ENCODE peak calls at places on chromosomes 16 and 17, in six cellular contexts. One of them, this sample, is unnamed.

GRCh38 chr16:66890796-66891195 is 10.5 kb downstream of the PDP2 start:
- DNase-seq in substantia nigra: no peak
- DNase-seq in NCI-H524: no peak
- DNase-seq in globus pallidus: no peak
- DNase-seq in activated gamma-delta T cell treated with anti-CD3 and anti-CD28 coated beads, Interleukin-2, amount 50 U/mL, for 16 hours: no peak
- DNase-seq in NCI-H1436 treated with DMSO at 0.1 percent for 48 hours: no peak
- DNase-seq in this sample: no peak

GRCh38 chr16:55189975-55190636 is 133.9 kb upstream of the IRX6 start:
- DNase-seq in substantia nigra: no peak
- DNase-seq in NCI-H524: no peak
- DNase-seq in activated gamma-delta T cell treated with anti-CD3 and anti-CD28 coated beads, Interleukin-2, amount 50 U/mL, for 16 hours: no peak
- DNase-seq in NCI-H1436 treated with DMSO at 0.1 percent for 48 hours: no peak
- DNase-seq in globus pallidus: no peak
- DNase-seq in this sample: no peak

GRCh38 chr17:73678999-73679398 is 34.8 kb upstream of the SDK2 start:
- DNase-seq in activated gamma-delta T cell treated with anti-CD3 and anti-CD28 coated beads, Interleukin-2, amount 50 U/mL, for 16 hours: no peak
- DNase-seq in globus pallidus: no peak
- DNase-seq in NCI-H1436 treated with DMSO at 0.1 percent for 48 hours: no peak
- DNase-seq in NCI-H524: no peak
- DNase-seq in substantia nigra: no peak
- DNase-seq in this sample: no peak

GRCh38 chr17:15392326-15392739 is 50.9 kb upstream of the TEKT3 start:
- DNase-seq in NCI-H524: no peak
- DNase-seq in NCI-H1436 treated with DMSO at 0.1 percent for 48 hours: no peak
- DNase-seq in globus pallidus: no peak
- DNase-seq in activated gamma-delta T cell treated with anti-CD3 and anti-CD28 coated beads, Interleukin-2, amount 50 U/mL, for 16 hours: no peak
- DNase-seq in substantia nigra: no peak
- DNase-seq in this sample: peak; percentile 0

GRCh38 chr17:62706598-62707424 is 79.3 kb downstream of the MRC2 start:
- DNase-seq in globus pallidus: no peak
- DNase-seq in substantia nigra: no peak
- DNase-seq in NCI-H524: no peak
- DNase-seq in activated gamma-delta T cell treated with anti-CD3 and anti-CD28 coated beads, Interleukin-2, amount 50 U/mL, for 16 hours: no peak
- DNase-seq in NCI-H1436 treated with DMSO at 0.1 percent for 48 hours: no peak
- DNase-seq in this sample: no peak

GRCh38 chr16:6753553-6753952 is 579.1 kb upstream of the RBFOX1 start:
- DNase-seq in NCI-H524: no peak
- DNase-seq in globus pallidus: no peak
- DNase-seq in NCI-H1436 treated with DMSO at 0.1 percent for 48 hours: no peak
- DNase-seq in substantia nigra: no peak
- DNase-seq in activated gamma-delta T cell treated with anti-CD3 and anti-CD28 coated beads, Interleukin-2, amount 50 U/mL, for 16 hours: no peak
- DNase-seq in this sample: no peak

GRCh38 chr17:34756670-34757021 is 177.3 kb downstream of the TMEM132E start:
- DNase-seq in activated gamma-delta T cell treated with anti-CD3 and anti-CD28 coated beads, Interleukin-2, amount 50 U/mL, for 16 hours: no peak
- DNase-seq in NCI-H1436 treated with DMSO at 0.1 percent for 48 hours: no peak
- DNase-seq in NCI-H524: no peak
- DNase-seq in substantia nigra: peak; percentile 7
- DNase-seq in globus pallidus: no peak
- DNase-seq in this sample: no peak

GRCh38 chr17:82802141-82802540 is 37.7 kb downstream of the ZNF750 start:
- DNase-seq in NCI-H524: no peak
- DNase-seq in activated gamma-delta T cell treated with anti-CD3 and anti-CD28 coated beads, Interleukin-2, amount 50 U/mL, for 16 hours: no peak
- DNase-seq in NCI-H1436 treated with DMSO at 0.1 percent for 48 hours: no peak
- DNase-seq in substantia nigra: no peak
- DNase-seq in globus pallidus: no peak
- DNase-seq in this sample: no peak

GRCh38 chr17:76072149-76072858 is at the start of gene SRP68:
- DNase-seq in globus pallidus: peak; percentile 95
- DNase-seq in substantia nigra: peak; percentile 94
- DNase-seq in NCI-H1436 treated with DMSO at 0.1 percent for 48 hours: peak; percentile 63
- DNase-seq in NCI-H524: peak; percentile 98
- DNase-seq in activated gamma-delta T cell treated with anti-CD3 and anti-CD28 coated beads, Interleukin-2, amount 50 U/mL, for 16 hours: peak; percentile 72
- DNase-seq in this sample: peak; percentile 97

GRCh38 chr16:35308674-35309073 is 1849.3 kb downstream of the TP53TG3F start:
- DNase-seq in substantia nigra: no peak
- DNase-seq in NCI-H524: no peak
- DNase-seq in globus pallidus: no peak
- DNase-seq in activated gamma-delta T cell treated with anti-CD3 and anti-CD28 coated beads, Interleukin-2, amount 50 U/mL, for 16 hours: no peak
- DNase-seq in NCI-H1436 treated with DMSO at 0.1 percent for 48 hours: no peak
- DNase-seq in this sample: no peak

GRCh38 chr17:45320349-45320930 is 3.6 kb upstream of the MAP3K14 start:
- DNase-seq in NCI-H524: no peak
- DNase-seq in globus pallidus: no peak
- DNase-seq in activated gamma-delta T cell treated with anti-CD3 and anti-CD28 coated beads, Interleukin-2, amount 50 U/mL, for 16 hours: no peak
- DNase-seq in substantia nigra: no peak
- DNase-seq in NCI-H1436 treated with DMSO at 0.1 percent for 48 hours: no peak
- DNase-seq in this sample: no peak

GRCh38 chr16:50603206-50604064 is 55.2 kb downstream of the NKD1 start:
- DNase-seq in globus pallidus: no peak
- DNase-seq in substantia nigra: no peak
- DNase-seq in activated gamma-delta T cell treated with anti-CD3 and anti-CD28 coated beads, Interleukin-2, amount 50 U/mL, for 16 hours: no peak
- DNase-seq in NCI-H1436 treated with DMSO at 0.1 percent for 48 hours: no peak
- DNase-seq in NCI-H524: no peak
- DNase-seq in this sample: peak; percentile 24

GRCh38 chr16:23959069-23959800 is 123.5 kb downstream of the PRKCB start:
- DNase-seq in substantia nigra: no peak
- DNase-seq in NCI-H1436 treated with DMSO at 0.1 percent for 48 hours: no peak
- DNase-seq in globus pallidus: no peak
- DNase-seq in activated gamma-delta T cell treated with anti-CD3 and anti-CD28 coated beads, Interleukin-2, amount 50 U/mL, for 16 hours: no peak
- DNase-seq in NCI-H524: no peak
- DNase-seq in this sample: peak; percentile 17

GRCh38 chr16:876523-877241 is 76.1 kb upstream of the GNG13 start:
- DNase-seq in substantia nigra: no peak
- DNase-seq in activated gamma-delta T cell treated with anti-CD3 and anti-CD28 coated beads, Interleukin-2, amount 50 U/mL, for 16 hours: no peak
- DNase-seq in globus pallidus: no peak
- DNase-seq in NCI-H1436 treated with DMSO at 0.1 percent for 48 hours: no peak
- DNase-seq in NCI-H524: no peak
- DNase-seq in this sample: no peak

GRCh38 chr16:21227886-21228285 is 5.6 kb upstream of the ANKS4B start:
- DNase-seq in globus pallidus: no peak
- DNase-seq in NCI-H524: no peak
- DNase-seq in NCI-H1436 treated with DMSO at 0.1 percent for 48 hours: no peak
- DNase-seq in activated gamma-delta T cell treated with anti-CD3 and anti-CD28 coated beads, Interleukin-2, amount 50 U/mL, for 16 hours: no peak
- DNase-seq in substantia nigra: no peak
- DNase-seq in this sample: no peak

GRCh38 chr16:10526962-10527361 is 53.4 kb downstream of the EMP2 start:
- DNase-seq in activated gamma-delta T cell treated with anti-CD3 and anti-CD28 coated beads, Interleukin-2, amount 50 U/mL, for 16 hours: no peak
- DNase-seq in substantia nigra: no peak
- DNase-seq in globus pallidus: no peak
- DNase-seq in NCI-H1436 treated with DMSO at 0.1 percent for 48 hours: no peak
- DNase-seq in NCI-H524: no peak
- DNase-seq in this sample: no peak

GRCh38 chr17:38898812-38899348 is 26.5 kb upstream of the LASP1NB start:
- DNase-seq in NCI-H1436 treated with DMSO at 0.1 percent for 48 hours: no peak
- DNase-seq in NCI-H524: no peak
- DNase-seq in substantia nigra: peak; percentile 48
- DNase-seq in activated gamma-delta T cell treated with anti-CD3 and anti-CD28 coated beads, Interleukin-2, amount 50 U/mL, for 16 hours: peak; percentile 89
- DNase-seq in globus pallidus: no peak
- DNase-seq in this sample: peak; percentile 92

This sample was measured in Kasumi-1.